ENCODE peak calls at places on chromosome 5, in nine cellular contexts. H is heart right ventricle; U is GM23338; M is IMR-90; B is effector memory CD4-positive, alpha-beta T cell; J is CD4-positive, CD25-positive, alpha-beta regulatory T cell; K is CD4-positive, alpha-beta memory T cell; E is body of pancreas; P is tibial artery. L is an unnamed sample. For H3K4me1, the result is how much of the 10 kb centered on the place peaks cover.

GRCh38 chr5:128225245-128226030 is 141.9 kb downstream of the SLC12A2 start:
- DNase-seq in U (no peak), J (no peak), B (no peak), K (no peak), E (no peak), M (no peak), H (no peak), P (no peak), L (no peak)

GRCh38 chr5:179387151-179388110 is 42.2 kb upstream of the ADAMTS2 start:
- DNase-seq in P (no peak), U (no peak), B (no peak), E (no peak), M (no peak), H (no peak), K (no peak), J (no peak), L (no peak)

GRCh38 chr5:96117863-96118651 is 156.4 kb upstream of the ELL2 start:
- DNase-seq in K (no peak), J (no peak), H (no peak), B (no peak), E (no peak), U (no peak), P (no peak), M (peak), L (no peak)

GRCh38 chr5:96483878-96484277 is 50.8 kb upstream of the PCSK1 start:
- DNase-seq in P (no peak), B (no peak), U (peak), M (peak), J (no peak), K (peak), E (no peak), H (no peak), L (no peak)

GRCh38 chr5:132498152-132498551 is 7.6 kb upstream of the IRF1 start:
- DNase-seq in M (peak), H (no peak), J (no peak), P (peak), K (no peak), U (no peak), E (peak), B (no peak), L (peak)

GRCh38 chr5:106959447-106959846 is 711.3 kb downstream of the EFNA5 start:
- DNase-seq in E (no peak), P (no peak), K (no peak), U (no peak), M (no peak), B (no peak), J (no peak), H (no peak), L (no peak)

GRCh38 chr5:154143121-154143725 is 47.3 kb upstream of the GALNT10 start:
- DNase-seq in E (no peak), J (no peak), M (no peak), K (no peak), U (no peak), B (no peak), H (no peak), P (no peak), L (no peak)

GRCh38 chr5:103522586-103522985 is 40.0 kb downstream of the NUDT12 start:
- DNase-seq in E (no peak), U (peak), J (no peak), B (no peak), K (no peak), M (no peak), H (no peak), P (no peak), L (no peak)

GRCh38 chr5:102483736-102484135 is 15.1 kb downstream of the SLCO6A1 start:
- DNase-seq in U (no peak), H (no peak), J (no peak), M (no peak), K (no peak), E (no peak), B (no peak), P (no peak), L (no peak)

GRCh38 chr5:181243020-181243520 is 636 bp downstream of the RACK1 start:
- DNase-seq in P (peak), B (no peak), E (no peak), H (no peak), J (no peak), M (no peak), K (no peak), U (no peak), L (peak)

GRCh38 chr5:107284822-107285510 is 385.8 kb downstream of the EFNA5 start:
- DNase-seq in U (no peak), E (no peak), H (no peak), P (no peak), B (no peak), K (no peak), M (peak), J (no peak), L (no peak)

GRCh38 chr5:83034036-83034435 is 43.2 kb downstream of the TMEM167A start:
- DNase-seq in J (no peak), U (no peak), E (no peak), M (no peak), P (no peak), K (no peak), B (no peak), H (no peak), L (no peak)

GRCh38 chr5:96999856-97000255 is 64.0 kb downstream of the LNPEP start:
- DNase-seq in M (no peak), K (no peak), H (no peak), J (no peak), U (no peak), E (no peak), B (no peak), P (no peak), L (no peak)

GRCh38 chr5:137145726-137146125 is 353.4 kb downstream of the SPOCK1 start:
- DNase-seq in M (no peak), U (no peak), J (no peak), E (no peak), H (no peak), P (no peak), B (no peak), K (no peak), L (no peak)

GRCh38 chr5:137143244-137143605 is 355.9 kb downstream of the SPOCK1 start:
- DNase-seq in K (no peak), B (no peak), M (no peak), H (no peak), J (no peak), P (peak), U (no peak), E (no peak), L (no peak)

GRCh38 chr5:137142371-137143243 is 356.5 kb downstream of the SPOCK1 start:
- DNase-seq in J (no peak), P (peak), K (no peak), E (peak), U (no peak), B (no peak), M (peak), H (peak), L (peak)

GRCh38 chr5:137146402-137146889 is 352.7 kb downstream of the SPOCK1 start:
- DNase-seq in M (peak), U (no peak), H (no peak), B (no peak), J (no peak), E (no peak), P (peak), K (no peak), L (peak)

DNA sequence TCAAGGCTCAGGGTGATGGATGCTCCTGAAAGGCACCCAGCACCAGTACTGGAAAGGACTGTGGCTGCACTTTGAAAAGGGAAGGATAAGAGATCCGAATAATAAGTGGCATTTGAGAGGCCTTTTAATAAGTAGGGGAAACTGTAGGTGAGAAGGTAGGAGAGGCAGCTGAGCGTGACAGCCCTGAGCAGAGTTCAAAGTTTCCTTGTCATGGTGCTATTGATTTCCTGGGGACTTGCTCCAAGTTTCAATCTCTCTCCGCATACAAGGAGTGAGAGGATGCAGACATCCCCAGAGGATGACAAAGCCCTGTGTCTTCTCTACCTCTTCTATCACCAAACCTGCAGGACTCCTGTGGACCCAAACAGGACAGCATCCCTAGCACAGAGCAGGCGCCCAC is 354.5 kb downstream of the SPOCK1 start:
- DNase-seq in H (no peak), M (no peak), P (peak), E (peak), U (no peak), B (no peak), J (no peak), K (no peak), L (no peak)
- H3K4me1 ChIP-seq in H (under half), M (under half), P (under half), E (under half), U (under half), B (under half), J (under half), K (under half), L (under half)

GRCh38 chr5:53008751-53009150 is 19.6 kb downstream of the ITGA2 start:
- DNase-seq in H (no peak), U (no peak), P (no peak), J (no peak), B (no peak), E (no peak), M (peak), K (no peak), L (no peak)

GRCh38 chr5:53010819-53011218 is 21.7 kb downstream of the ITGA2 start:
- DNase-seq in H (no peak), E (no peak), P (no peak), B (no peak), M (peak), K (no peak), J (no peak), U (no peak), L (no peak)

GRCh38 chr5:53006920-53007890 is 18.1 kb downstream of the ITGA2 start:
- DNase-seq in J (no peak), B (no peak), K (no peak), U (no peak), P (no peak), H (no peak), M (no peak), E (no peak), L (no peak)

GRCh38 chr5:53011233-53011632 is 22.1 kb downstream of the ITGA2 start:
- DNase-seq in H (no peak), E (no peak), B (no peak), M (no peak), U (no peak), K (no peak), J (no peak), P (no peak), L (no peak)

DNA sequence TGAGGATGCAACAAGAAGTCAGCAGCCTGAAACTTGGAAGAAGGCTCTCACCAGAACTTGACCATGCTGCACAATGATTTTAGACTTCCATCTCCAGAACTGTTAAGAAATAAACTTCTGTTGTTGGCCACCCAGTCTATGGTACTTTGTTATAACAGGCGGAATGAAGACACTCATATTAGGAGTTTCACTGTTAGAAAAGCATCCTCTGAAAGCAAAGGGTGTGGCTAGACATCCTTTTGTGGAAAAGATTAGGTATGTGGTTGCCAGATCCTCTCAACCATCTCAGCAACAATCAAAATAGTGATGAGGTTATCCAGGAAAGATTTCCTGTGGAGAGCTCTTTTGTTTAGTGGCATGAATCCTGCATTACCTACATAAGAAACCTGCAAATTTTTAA is 20.7 kb downstream of the ITGA2 start:
- DNase-seq in E (no peak), U (no peak), P (no peak), J (no peak), M (no peak), H (no peak), K (no peak), B (no peak), L (no peak)
- H3K4me1 ChIP-seq in E (under half), U (under half), P (under half), J (under half), M (under half), H (under half), K (under half), B (under half), L (under half)

GRCh38 chr5:147957906-147958305 is 51.6 kb upstream of the C5orf46 start:
- DNase-seq in J (no peak), U (no peak), P (no peak), K (no peak), H (no peak), E (no peak), B (no peak), M (no peak), L (no peak)

GRCh38 chr5:147956064-147956841 is 49.9 kb upstream of the C5orf46 start:
- DNase-seq in H (no peak), E (no peak), P (no peak), J (no peak), U (no peak), M (no peak), B (no peak), K (no peak), L (no peak)

GRCh38 chr5:147956842-147957223 is 50.5 kb upstream of the C5orf46 start:
- DNase-seq in K (no peak), U (no peak), J (no peak), B (no peak), E (no peak), P (no peak), H (no peak), M (no peak), L (no peak)

GRCh38 chr5:147949711-147950573 is 43.6 kb upstream of the C5orf46 start:
- DNase-seq in H (no peak), K (peak), E (no peak), P (no peak), B (no peak), J (no peak), M (peak), U (peak), L (no peak)

GRCh38 chr5:147954971-147955370 is 48.6 kb upstream of the C5orf46 start:
- DNase-seq in K (no peak), U (no peak), E (no peak), J (no peak), B (no peak), P (no peak), H (no peak), M (no peak), L (no peak)
- H3K4me1 ChIP-seq in K (under half), U (under half), E (under half), J (under half), B (under half), P (under half), H (under half), M (under half), L (under half)

GRCh38 chr5:34501840-34502239 is 154.3 kb upstream of the RAI14 start:
- DNase-seq in E (no peak), P (no peak), H (no peak), J (no peak), U (no peak), B (no peak), K (no peak), M (no peak), L (no peak)
- H3K4me1 ChIP-seq in E (under half), P (half or more), H (under half), J (under half), U (under half), B (under half), K (under half), M (under half), L (under half)

DNA sequence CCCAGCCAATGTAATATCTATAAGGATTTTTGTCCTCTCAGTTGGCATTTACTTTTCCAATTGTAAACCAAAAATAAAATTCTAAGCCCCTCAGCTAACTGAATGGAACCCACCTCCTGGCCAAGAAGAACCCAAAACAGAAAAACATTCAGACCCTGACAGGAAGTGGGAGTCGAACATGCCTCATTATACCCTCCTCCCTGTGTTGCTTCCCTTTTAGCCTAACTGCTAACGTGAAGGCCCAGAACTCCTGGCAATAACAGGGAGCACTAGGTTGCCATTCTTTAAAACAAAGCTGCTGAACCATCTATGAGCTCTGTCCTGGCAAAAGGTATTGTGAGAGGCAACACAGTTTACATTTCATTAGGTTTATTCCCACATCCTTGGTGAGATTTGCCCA is 481.4 kb downstream of the CHSY3 start:
- DNase-seq in J (no peak), U (peak), H (no peak), M (no peak), P (no peak), B (no peak), K (no peak), E (no peak), L (no peak)
- H3K4me1 ChIP-seq in J (under half), U (under half), H (under half), M (under half), P (under half), B (under half), K (under half), E (under half), L (under half)

GRCh38 chr5:80184235-80185023 is 71.4 kb downstream of the SERINC5 start:
- DNase-seq in K (no peak), E (peak), H (no peak), B (no peak), J (no peak), U (peak), M (no peak), P (no peak), L (no peak)
- H3K4me1 ChIP-seq in K (half or more), E (half or more), H (under half), B (half or more), J (half or more), U (half or more), M (under half), P (under half), L (under half)

GRCh38 chr5:88394531-88395185 is 126.0 kb upstream of the TMEM161B start:
- DNase-seq in B (no peak), H (no peak), J (no peak), K (no peak), P (no peak), E (no peak), M (no peak), U (peak), L (no peak)
- H3K4me1 ChIP-seq in B (under half), H (under half), J (under half), K (under half), P (under half), E (under half), M (under half), U (half or more), L (under half)

DNA sequence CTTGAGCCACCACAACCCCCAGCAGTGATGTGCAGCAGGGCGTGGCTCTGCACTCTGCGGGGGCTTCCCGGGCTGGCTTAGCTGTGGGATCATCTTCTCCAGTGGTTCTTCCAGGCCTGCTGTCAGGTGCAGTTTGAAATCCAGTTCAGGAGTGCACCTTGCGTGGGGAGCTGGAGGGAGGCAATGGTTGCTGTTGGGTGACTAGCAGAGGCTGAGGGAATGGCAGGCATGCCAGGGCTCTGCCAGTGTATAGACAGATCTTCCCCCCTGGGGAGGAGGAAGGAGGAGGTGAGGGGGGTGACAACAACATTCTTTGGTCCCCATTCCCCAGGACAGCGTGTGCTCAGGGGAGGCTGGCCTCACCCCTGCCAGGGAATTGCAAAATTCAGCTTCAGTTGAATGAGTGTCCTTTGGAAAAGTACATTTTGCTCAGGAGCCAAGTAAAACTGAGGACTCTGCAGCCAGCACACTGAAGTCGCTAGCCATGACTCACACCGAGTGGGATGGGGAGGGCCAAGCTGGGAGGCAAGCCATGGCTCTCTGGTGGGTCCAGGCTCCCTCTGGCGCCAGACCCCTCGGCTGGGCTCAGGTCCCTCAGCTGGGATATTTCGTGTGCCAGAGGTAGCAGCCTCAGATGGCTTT is 35.0 kb downstream of the ERGIC1 start:
- DNase-seq in U (no peak), M (peak), J (no peak), P (peak), E (peak), B (no peak), H (peak), K (no peak), L (peak)
- H3K4me1 ChIP-seq in U (half or more), M (half or more), J (under half), P (half or more), E (half or more), B (under half), H (half or more), K (under half), L (under half)

GRCh38 chr5:131252824-131253171 is 11.1 kb upstream of the CDC42SE2 start:
- DNase-seq in U (no peak), E (peak), B (peak), M (no peak), P (peak), J (peak), H (peak), K (peak), L (no peak)

GRCh38 chr5:131250749-131251148 is 13.1 kb upstream of the CDC42SE2 start:
- DNase-seq in U (no peak), H (no peak), J (no peak), P (no peak), B (no peak), M (no peak), K (no peak), E (no peak), L (no peak)

GRCh38 chr5:131256507-131256823 is 7.4 kb upstream of the CDC42SE2 start:
- DNase-seq in P (no peak), H (no peak), E (no peak), U (no peak), K (no peak), J (no peak), M (no peak), B (no peak), L (no peak)

GRCh38 chr5:131258733-131259132 is 5.1 kb upstream of the CDC42SE2 start:
- DNase-seq in M (no peak), J (no peak), B (no peak), P (no peak), U (no peak), E (no peak), K (no peak), H (no peak), L (no peak)

DNA sequence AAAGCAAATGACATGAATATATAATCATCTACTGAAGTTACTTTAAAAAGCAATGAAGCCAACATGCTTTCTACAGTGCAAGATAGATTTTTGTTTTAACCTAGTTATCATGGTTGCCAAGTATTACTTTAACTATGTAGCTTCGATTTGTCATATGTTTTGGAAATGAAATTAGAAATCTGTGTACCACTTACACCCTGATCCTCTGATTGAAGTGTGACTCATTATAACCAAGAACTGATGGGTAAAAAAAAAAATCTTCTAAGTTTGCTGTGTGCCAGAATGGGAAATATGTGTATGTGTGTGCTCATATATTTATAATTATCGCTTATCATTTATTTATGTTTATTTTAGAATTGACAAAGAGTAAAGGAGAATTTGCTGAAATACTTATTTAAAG is 9.1 kb upstream of the CDC42SE2 start:
- DNase-seq in B (no peak), E (no peak), U (no peak), K (no peak), P (no peak), H (no peak), M (no peak), J (no peak), L (no peak)
- H3K4me1 ChIP-seq in B (under half), E (under half), U (under half), K (half or more), P (under half), H (under half), M (under half), J (half or more), L (under half)